ENCODE peak calls at places on chromosome 9, in five cellular contexts. W, C, Y, G and T are unnamed samples.

GRCh38 chr9:93118863-93119702 is 15.0 kb downstream of the NINJ1 start:
- DNase-seq in W (no peak), G (no peak), C (no peak), Y (no peak), T (peak)

GRCh38 chr9:122797316-122798033 is 2.4 kb upstream of the OR1K1 start:
- DNase-seq in Y (peak), W (no peak), C (no peak), G (no peak), T (no peak)

GRCh38 chr9:122785269-122785668 is 3.5 kb upstream of the OR5C1 start:
- DNase-seq in Y (no peak), C (peak), W (no peak), G (no peak), T (no peak)

GRCh38 chr9:135551031-135551430 is 5.1 kb downstream of the OBP2A start:
- DNase-seq in C (no peak), Y (no peak), W (no peak), G (no peak), T (peak)

GRCh38 chr9:126554292-126554691 is 59.4 kb upstream of the LMX1B start:
- DNase-seq in G (no peak), W (no peak), Y (no peak), C (no peak), T (no peak)

GRCh38 chr9:134690301-134690751 is 48.7 kb downstream of the COL5A1 start:
- DNase-seq in Y (no peak), C (no peak), W (no peak), G (no peak), T (no peak)

GRCh38 chr9:132494857-132495256 is 84.8 kb downstream of the CFAP77 start:
- DNase-seq in W (no peak), G (no peak), Y (no peak), C (no peak), T (no peak)

GRCh38 chr9:11457809-11458785 is 845.3 kb upstream of the PTPRD start:
- DNase-seq in C (no peak), Y (no peak), W (no peak), G (no peak), T (no peak)

GRCh38 chr9:137163805-137164204 is 6.0 kb downstream of the LRRC26 start:
- DNase-seq in G (no peak), W (no peak), Y (no peak), C (no peak), T (no peak)

GRCh38 chr9:134656334-134657034 is 14.9 kb downstream of the COL5A1 start:
- DNase-seq in W (no peak), G (no peak), Y (peak), C (peak), T (no peak)

GRCh38 chr9:2502760-2503159 is 118.8 kb upstream of the VLDLR start:
- DNase-seq in Y (peak), W (no peak), C (peak), G (no peak), T (no peak)

GRCh38 chr9:93675336-93676150 is 99.2 kb downstream of the PHF2 start:
- DNase-seq in G (no peak), W (no peak), C (no peak), Y (no peak), T (peak)

GRCh38 chr9:124008307-124008854 is 3.2 kb upstream of the LHX2 start:
- DNase-seq in Y (peak), W (no peak), C (peak), G (peak), T (no peak)

GRCh38 chr9:4262735-4263141 is 37.1 kb downstream of the GLIS3 start:
- DNase-seq in Y (peak), G (no peak), W (no peak), C (peak), T (no peak)